ENCODE peak calls at places on chromosomes 11 and 22, in four cellular contexts. Z, Y, G and T are unnamed samples.

GRCh38 chr22:48503876-48504275 is 1323.8 kb downstream of the BRD1 start:
- DNase-seq in Z (no peak), Y (no peak), G (no peak), T (no peak)

GRCh38 chr11:36388086-36388485 is 92.0 kb downstream of the PRR5L start:
- DNase-seq in Z (no peak), G (no peak), Y (no peak), T (no peak)

GRCh38 chr22:41780714-41781507 is 19.6 kb upstream of the CCDC134 start:
- DNase-seq in Z (peak; percentile 64), G (no peak), Y (peak; percentile 50), T (no peak)

GRCh38 chr22:27258773-27259172 is 542.8 kb downstream of the MN1 start:
- DNase-seq in Y (no peak), Z (no peak), G (no peak), T (no peak)

GRCh38 chr11:106420686-106421085 is 343.2 kb downstream of the AASDHPPT start:
- DNase-seq in Z (no peak), Y (no peak), G (no peak), T (no peak)

GRCh38 chr11:34438529-34439507 is at the start of gene CAT:
- DNase-seq in Z (peak; percentile 99), G (peak; percentile 92), Y (peak; percentile 99), T (peak; percentile 97)

GRCh38 chr22:19396561-19396933 is 35.0 kb downstream of the HIRA start:
- DNase-seq in Y (no peak), Z (no peak), G (no peak), T (no peak)

GRCh38 chr22:27310966-27311665 is 490.4 kb downstream of the MN1 start:
- DNase-seq in Z (no peak), G (no peak), Y (no peak), T (no peak)

GRCh38 chr22:44998296-44998695 is 11.5 kb downstream of the PHF21B start:
- DNase-seq in G (no peak), Z (no peak), Y (no peak), T (no peak)

GRCh38 chr11:113994077-113994954 is 19.4 kb downstream of the HTR3A start:
- DNase-seq in G (peak; percentile 40), Z (peak; percentile 27), Y (peak; percentile 70), T (no peak)